ENCODE peak calls at places on chromosomes 16 and 17, in six cellular contexts. U, E, Q, A, I and W are unnamed samples. For H3K36me3 and H3K4me1, the result is how much of the 10 kb centered on the place peaks cover.

GRCh38 chr17:80618304-80618703 is 73.7 kb downstream of the RPTOR start:
- DNase-seq in U (no peak), E (no peak), Q (no peak), A (no peak), I (no peak), W (no peak)

GRCh38 chr16:2475413-2476344 is 752 bp downstream of the TBC1D24 start:
- DNase-seq in U (peak), E (no peak), Q (no peak), A (no peak), I (no peak), W (peak)

GRCh38 chr17:73234746-73235145 is 26.9 kb downstream of the CPSF4L start:
- DNase-seq in U (no peak), E (no peak), Q (no peak), A (no peak), I (no peak), W (no peak)

GRCh38 chr17:16283705-16284104 is 66.7 kb downstream of the PIGL start:
- DNase-seq in U (no peak), E (no peak), Q (peak), A (no peak), I (peak), W (no peak)

GRCh38 chr17:82023447-82024241 is 539 bp downstream of the LRRC45 start:
- DNase-seq in U (no peak), E (no peak), Q (peak), A (no peak), I (peak), W (peak)

GRCh38 chr16:86010680-86011141 is 111.7 kb downstream of the IRF8 start:
- DNase-seq in U (no peak), E (no peak), Q (no peak), A (no peak), I (no peak), W (no peak)

GRCh38 chr17:10151667-10152496 is 46.5 kb downstream of the GAS7 start:
- DNase-seq in U (no peak), E (no peak), Q (no peak), A (no peak), I (peak), W (no peak)

GRCh38 chr17:17628388-17629008 is 37.0 kb upstream of the PEMT start:
- DNase-seq in U (no peak), E (no peak), Q (no peak), A (no peak), I (no peak), W (no peak)

GRCh38 chr16:68265078-68265925 is 976 bp downstream of the SLC7A6 start:
- DNase-seq in U (peak), E (peak), Q (peak), A (peak), I (peak), W (peak)

GRCh38 chr17:40557531-40558299 is 7.6 kb downstream of the CCR7 start:
- DNase-seq in U (no peak), E (peak), Q (no peak), A (no peak), I (peak), W (no peak)

GRCh38 chr17:19331134-19331533 is 31.4 kb downstream of the B9D1 start:
- DNase-seq in U (no peak), E (no peak), Q (peak), A (no peak), I (peak), W (peak)
- TF ChIP-seq CTCF in U (no peak), E (no peak), Q (peak), A (no peak), I (no peak), W (peak)

GRCh38 chr17:49603720-49604119 is 28.0 kb downstream of the NXPH3 start:
- DNase-seq in U (no peak), E (no peak), Q (no peak), A (no peak), I (peak), W (no peak)
- H3K36me3 ChIP-seq in U (under half), E (half or more), Q (under half), A (half or more), I (half or more), W (under half)

DNA sequence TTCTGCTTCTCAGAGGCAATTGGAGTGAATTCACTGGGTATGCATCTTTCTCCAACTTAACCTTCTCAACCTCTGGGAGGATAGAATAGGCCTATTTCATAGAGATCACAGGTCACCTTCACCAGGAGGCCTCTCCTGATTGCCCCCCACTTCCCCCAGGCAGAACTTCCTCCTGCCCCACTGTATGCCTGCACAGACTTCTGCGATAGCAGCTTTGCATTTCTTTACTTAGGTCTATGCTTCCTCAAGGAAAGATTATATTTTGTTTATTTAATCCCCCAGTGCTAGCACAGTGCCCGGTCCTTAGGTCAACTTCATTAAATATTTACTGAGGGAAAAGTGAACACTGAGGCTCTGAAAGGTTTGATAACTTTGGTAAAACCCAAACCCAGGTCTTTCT is 19.9 kb downstream of the MYO18A start:
- DNase-seq in U (no peak), E (no peak), Q (no peak), A (no peak), I (no peak), W (no peak)
- H3K4me1 ChIP-seq in U (half or more), E (under half), Q (half or more), A (under half), I (under half), W (half or more)

GRCh38 chr17:28554565-28554964 is 2.1 kb upstream of the UNC119 start:
- DNase-seq in U (no peak), E (no peak), Q (no peak), A (no peak), I (no peak), W (no peak)
- TF ChIP-seq CTCF in U (no peak), E (no peak), Q (no peak), A (no peak), I (no peak), W (no peak)

DNA sequence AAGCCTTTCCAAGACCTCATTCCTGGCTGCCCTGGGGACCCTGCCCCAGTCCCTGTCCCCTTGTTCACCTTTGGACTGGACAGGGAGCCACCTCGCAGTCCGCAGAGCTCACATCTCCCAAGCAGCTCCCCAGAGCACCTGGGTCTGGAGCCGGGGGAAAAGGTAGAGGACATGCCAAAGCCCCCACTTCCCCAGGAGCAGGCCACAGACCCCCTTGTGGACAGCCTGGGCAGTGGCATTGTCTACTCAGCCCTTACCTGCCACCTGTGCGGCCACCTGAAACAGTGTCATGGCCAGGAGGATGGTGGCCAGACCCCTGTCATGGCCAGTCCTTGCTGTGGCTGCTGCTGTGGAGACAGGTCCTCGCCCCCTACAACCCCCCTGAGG is 38.7 kb upstream of the IL21R start:
- DNase-seq in U (no peak), E (no peak), Q (no peak), A (no peak), I (no peak), W (no peak)
- H3K36me3 ChIP-seq in U (under half), E (half or more), Q (half or more), A (under half), I (under half), W (under half)

DNA sequence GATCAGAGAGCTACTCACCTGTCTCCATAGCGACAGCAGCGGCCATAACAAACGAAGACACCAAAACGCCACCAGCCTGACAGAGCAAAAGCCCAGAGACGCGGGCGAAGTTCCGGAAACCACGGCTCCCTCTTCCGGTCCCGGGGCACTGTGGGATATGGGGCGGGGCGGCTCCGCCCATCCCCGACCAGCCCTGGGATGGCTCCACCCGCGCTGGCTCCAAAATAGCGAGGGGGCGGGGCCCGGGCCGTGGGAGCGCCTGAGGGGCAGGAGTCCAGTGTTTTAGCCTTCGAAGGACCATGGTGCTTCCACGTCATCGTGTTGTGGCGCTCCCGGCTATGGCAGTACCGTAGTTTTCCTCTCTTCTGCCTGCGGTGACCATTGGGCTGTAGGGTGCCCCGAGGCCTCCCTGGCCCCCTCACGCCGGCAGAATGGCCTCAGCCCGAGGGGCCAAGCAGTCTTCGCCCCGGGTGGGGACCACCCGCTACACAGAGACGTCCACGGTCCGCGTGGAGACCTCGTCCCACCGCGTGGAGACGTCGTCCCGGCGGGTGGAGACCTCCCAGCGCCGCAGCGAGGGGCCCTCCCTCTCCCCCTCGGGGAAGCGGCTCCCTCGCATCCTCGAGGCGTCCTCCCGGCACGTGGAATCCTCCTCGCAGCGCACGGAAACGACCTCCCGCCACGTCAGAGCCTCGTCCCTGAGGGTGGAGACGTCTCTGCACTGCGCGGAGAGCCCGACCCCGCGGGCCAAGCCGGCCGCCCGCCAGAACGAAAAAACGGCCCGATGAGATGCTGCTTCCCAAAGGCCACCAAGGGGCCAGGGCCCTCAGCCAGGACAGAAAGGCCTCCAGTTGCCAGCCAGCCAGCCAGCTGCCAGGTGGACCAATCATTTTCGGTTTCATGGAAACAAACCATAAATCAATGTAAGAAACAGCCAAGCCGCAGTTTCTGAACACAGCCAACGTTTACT is at the start of the genes C17orf100 and MED31:
- DNase-seq in U (peak), E (peak), Q (peak), A (peak), I (peak), W (peak)
- H3K4me1 ChIP-seq in U (under half), E (under half), Q (under half), A (under half), I (under half), W (under half)

GRCh38 chr17:43839670-43840101 is 6.7 kb upstream of the MPP3 start:
- DNase-seq in U (no peak), E (no peak), Q (no peak), A (no peak), I (no peak), W (peak)
- TF ChIP-seq CTCF in U (no peak), E (no peak), Q (no peak), A (no peak), I (no peak), W (no peak)

DNA sequence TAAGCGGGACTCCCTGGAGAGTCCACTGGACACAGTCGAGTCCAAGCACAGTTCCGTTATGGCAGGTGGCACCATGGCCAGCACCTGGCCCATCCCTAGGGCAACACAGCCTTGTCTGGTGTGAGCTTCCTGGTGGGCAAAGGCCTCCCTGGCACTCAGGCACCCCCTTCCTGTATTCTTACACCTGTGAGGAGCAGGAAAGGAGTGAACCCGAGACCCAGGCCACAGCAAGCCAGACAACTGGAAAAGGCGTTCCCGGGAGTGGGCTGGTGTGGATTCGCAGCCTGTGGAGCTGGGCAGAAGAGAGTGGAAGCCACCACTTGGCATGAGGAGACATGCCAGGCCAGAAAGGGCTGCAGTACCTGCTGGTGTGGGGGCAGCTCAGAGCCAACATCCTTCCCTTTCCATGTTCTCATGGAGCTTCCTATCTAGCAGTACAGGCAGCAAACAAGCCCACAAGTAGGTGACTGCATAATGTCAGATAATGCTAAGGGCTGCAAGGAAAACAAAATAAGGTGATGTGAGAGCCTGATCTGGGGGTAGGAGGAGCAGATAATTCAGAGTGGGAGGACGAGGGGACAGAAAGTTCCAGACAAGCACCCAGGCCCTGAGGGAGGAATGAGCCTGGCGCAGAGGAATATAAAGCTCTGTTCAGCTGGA is 87.0 kb downstream of the GNAO1 start:
- DNase-seq in U (no peak), E (no peak), Q (no peak), A (no peak), I (no peak), W (no peak)
- H3K36me3 ChIP-seq in U (under half), E (under half), Q (under half), A (under half), I (under half), W (under half)

GRCh38 chr16:4316103-4316731 is 350 bp downstream of the GLIS2 start:
- DNase-seq in U (peak), E (no peak), Q (no peak), A (no peak), I (peak), W (peak)

GRCh38 chr16:4316732-4317461 is 1.0 kb downstream of the GLIS2 start:
- DNase-seq in U (no peak), E (no peak), Q (no peak), A (no peak), I (no peak), W (peak)

GRCh38 chr16:4319454-4319853 is 3.6 kb downstream of the GLIS2 start:
- DNase-seq in U (no peak), E (no peak), Q (no peak), A (no peak), I (no peak), W (peak)

GRCh38 chr16:4318171-4318910 is 2.5 kb downstream of the GLIS2 start:
- DNase-seq in U (no peak), E (no peak), Q (no peak), A (no peak), I (no peak), W (no peak)

DNA sequence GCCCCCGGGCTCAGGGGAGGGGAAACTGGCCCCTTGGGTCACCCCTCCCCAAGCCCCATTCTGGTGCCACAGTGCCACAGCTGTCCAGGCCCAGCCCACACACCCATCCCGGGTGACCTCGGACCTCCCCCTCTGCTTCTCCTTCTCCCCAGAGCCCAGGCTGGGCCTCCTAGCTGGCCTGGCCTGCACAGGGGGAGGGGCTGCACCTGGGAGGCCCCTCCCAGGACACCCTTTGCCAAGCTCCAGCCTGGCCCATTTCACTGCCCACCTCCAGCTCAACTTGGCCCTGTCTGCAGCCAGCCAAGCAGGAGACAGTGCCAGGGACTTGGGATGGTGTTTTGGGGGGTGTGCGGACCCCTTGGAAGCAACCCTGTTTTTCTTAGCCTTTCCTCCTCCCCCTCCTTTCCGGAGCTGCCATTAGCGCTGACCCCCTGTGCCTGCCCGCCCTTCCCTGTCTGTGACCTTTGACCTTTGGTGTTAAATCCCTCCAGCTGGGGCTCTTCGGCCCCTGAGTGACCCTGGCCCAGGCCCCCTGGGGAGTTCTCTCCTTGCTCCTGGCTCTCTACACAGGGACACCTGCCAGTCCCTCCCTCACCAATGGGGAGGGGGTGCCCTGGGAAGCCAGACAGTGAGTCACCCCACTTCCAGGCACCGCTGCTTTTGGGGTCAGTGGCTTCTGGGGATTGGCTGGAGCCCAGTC is 1.8 kb downstream of the GLIS2 start:
- DNase-seq in U (no peak), E (no peak), Q (no peak), A (no peak), I (peak), W (peak)
- H3K4me1 ChIP-seq in U (under half), E (under half), Q (under half), A (half or more), I (under half), W (half or more)